ENCODE peak calls at places on chromosomes 5 and 9, in seven cellular contexts. R is activated T-cell treated with anti-CD3 and anti-CD28 coated beads, Interleukin-2, amount 50 U/mL, for 4 hours; Z is K562; C is RWPE2; O is naive B cell; I is aorta; X is body of pancreas. J is an unnamed sample.
A peak's percentile ranks its signal among the peaks of the same experiment; 100 is the strongest.

GRCh38 chr5:177311361-177311722 is 356 bp downstream of the MXD3 start:
- ATAC-seq in R (no peak), Z (peak; percentile 15), C (peak; percentile 27), O (no peak), I (no peak), X (no peak), J (no peak)

GRCh38 chr9:977361-978116 is 1.1 kb downstream of the DMRT3 start:
- ATAC-seq in R (peak; percentile 18), Z (no peak), C (peak; percentile 10), O (no peak), I (no peak), X (no peak), J (no peak)

GRCh38 chr9:122056484-122056883 is 36.6 kb downstream of the TTLL11 start:
- ATAC-seq in R (no peak), Z (peak; percentile 87), C (peak; percentile 70), O (no peak), I (no peak), X (no peak), J (no peak)

GRCh38 chr5:65951330-65951729 is 25.0 kb downstream of the ERBIN start:
- ATAC-seq in R (no peak), Z (no peak), C (no peak), O (no peak), I (no peak), X (no peak), J (no peak)

GRCh38 chr5:168713051-168713450 is 133.9 kb upstream of the PANK3 start:
- ATAC-seq in R (no peak), Z (no peak), C (no peak), O (no peak), I (peak; percentile 31), X (no peak), J (no peak)

GRCh38 chr5:147887026-147887627 is 8.6 kb downstream of the SCGB3A2 start:
- ATAC-seq in R (no peak), Z (peak; percentile 39), C (peak; percentile 63), O (no peak), I (no peak), X (peak; percentile 68), J (no peak)

GRCh38 chr5:35647712-35648111 is 30.0 kb downstream of the SPEF2 start:
- ATAC-seq in R (no peak), Z (no peak), C (no peak), O (no peak), I (no peak), X (no peak), J (no peak)

GRCh38 chr5:143673676-143674468 is 138.1 kb upstream of the HMHB1 start:
- ATAC-seq in R (no peak), Z (no peak), C (peak; percentile 97), O (no peak), I (no peak), X (no peak), J (no peak)

GRCh38 chr5:86749841-86750240 is 132.1 kb downstream of the COX7C start:
- ATAC-seq in R (no peak), Z (no peak), C (peak; percentile 45), O (no peak), I (no peak), X (no peak), J (no peak)

GRCh38 chr5:143262393-143263174 is 140.9 kb downstream of the NR3C1 start:
- ATAC-seq in R (peak; percentile 46), Z (peak; percentile 86), C (peak; percentile 89), O (no peak), I (no peak), X (no peak), J (peak; percentile 39)

J was measured in activated CD4-positive, CD25-positive, alpha-beta regulatory T cell treated with anti-CD3 and anti-CD28 coated beads, Interleukin-2, amount 50 U/mL, for 24 hours.